ENCODE peak calls at places on chromosomes 11 and 22, in six cellular contexts. P is endothelial cell of umbilical vein; K is naive thymus-derived CD4-positive, alpha-beta T cell; H is sciatic nerve; C is EL; V is A549. E is an unnamed sample.

GRCh38 chr22:39142088-39142667 is 10.3 kb downstream of the CBX7 start:
- DNase-seq in H (no peak), V (no peak), P (no peak), K (no peak), C (no peak), E (no peak)

GRCh38 chr11:96127596-96127959 is 203.7 kb upstream of the MTMR2 start:
- DNase-seq in H (no peak), K (no peak), V (no peak), P (peak), C (no peak), E (no peak)

GRCh38 chr11:118263694-118264567 is at the start of gene MPZL2:
- DNase-seq in V (no peak), P (peak), C (peak), K (peak), H (no peak), E (no peak)

GRCh38 chr11:1228921-1229451 is 6.1 kb downstream of the MUC5B start:
- DNase-seq in H (peak), C (no peak), K (no peak), P (no peak), V (no peak), E (no peak)

GRCh38 chr22:39940757-39941305 is 19.4 kb upstream of the TMA7B start:
- DNase-seq in H (no peak), V (no peak), K (peak), C (no peak), P (no peak), E (no peak)

GRCh38 chr22:38141574-38141973 is 31.1 kb upstream of the BAIAP2L2 start:
- DNase-seq in V (no peak), H (peak), C (no peak), K (no peak), P (no peak), E (no peak)

GRCh38 chr11:38446336-38446735 is 1848.3 kb upstream of the RAG2 start:
- DNase-seq in P (no peak), K (no peak), V (no peak), H (no peak), C (peak), E (no peak)

GRCh38 chr11:63738720-63739360 is 29.7 kb downstream of the ZFTA start:
- DNase-seq in K (peak), H (peak), C (peak), V (peak), P (peak), E (peak)

GRCh38 chr11:27926981-27927481 is 180.9 kb downstream of the KIF18A start:
- DNase-seq in P (no peak), C (peak), V (no peak), K (no peak), H (no peak), E (peak)

GRCh38 chr11:41527530-41527929 is 68.1 kb upstream of the LRRC4C start:
- DNase-seq in P (no peak), K (no peak), H (no peak), C (no peak), V (no peak), E (no peak)

GRCh38 chr22:24112188-24112587 is 69.1 kb upstream of the SUSD2 start:
- DNase-seq in K (no peak), P (no peak), C (peak), H (no peak), V (no peak), E (no peak)

GRCh38 chr11:2590951-2591754 is 108.6 kb downstream of the KCNQ1OT1 start:
- DNase-seq in C (no peak), V (no peak), P (no peak), H (peak), K (no peak), E (no peak)

GRCh38 chr22:24418786-24419479 is 8.5 kb upstream of the ADORA2A start:
- DNase-seq in C (no peak), P (no peak), V (no peak), K (no peak), H (no peak), E (no peak)

GRCh38 chr22:24474221-24474620 is 20.9 kb upstream of the UPB1 start:
- DNase-seq in P (peak), H (no peak), V (no peak), C (peak), K (no peak), E (peak)

GRCh38 chr11:65425105-65425970 is 2.7 kb downstream of the NEAT1 start:
- DNase-seq in H (peak), P (peak), C (peak), V (no peak), K (peak), E (no peak)

GRCh38 chr11:116275634-116276033 is 497.2 kb downstream of the BUD13 start:
- DNase-seq in P (no peak), C (no peak), K (no peak), V (peak), H (no peak), E (peak)

GRCh38 chr22:45763236-45763624 is 91.6 kb downstream of the ATXN10 start:
- DNase-seq in K (no peak), H (no peak), V (no peak), P (no peak), C (no peak), E (no peak)